ENCODE peak calls at places on chromosomes 1 and 21, in four cellular contexts. K is stimulated activated CD8-positive, alpha-beta memory T cell treated with anti-CD3 and anti-CD28 coated beads, Interleukin-2, amount 100 ng/mL, for 48 hours; F is H54; H is glomerular endothelial cell. S is an unnamed sample.

GRCh38 chr1:167563579-167564246 is 10.2 kb upstream of the CREG1 start:
- DNase-seq in F (no peak), K (no peak), H (no peak), S (no peak)

GRCh38 chr21:33434770-33435360 is 31.7 kb downstream of the IFNGR2 start:
- DNase-seq in F (peak), H (peak), K (no peak), S (peak)

GRCh38 chr1:54955359-54955758 is 25.1 kb upstream of the TMEM61 start:
- DNase-seq in F (no peak), K (no peak), H (peak), S (no peak)

GRCh38 chr1:226661965-226662364 is 77.1 kb downstream of the ITPKB start:
- DNase-seq in K (no peak), F (no peak), H (no peak), S (no peak)

GRCh38 chr1:230125633-230126528 is 58.8 kb downstream of the GALNT2 start:
- DNase-seq in K (peak), F (no peak), H (no peak), S (no peak)

GRCh38 chr1:111592389-111593361 is 26.9 kb upstream of the RAP1A start:
- DNase-seq in H (peak), K (peak), F (peak), S (peak)

GRCh38 chr1:2523891-2524609 is 2.3 kb downstream of the PANK4 start:
- DNase-seq in H (no peak), F (no peak), K (peak), S (no peak)

GRCh38 chr1:17531682-17532487 is 7.6 kb upstream of the ARHGEF10L start:
- DNase-seq in F (no peak), K (no peak), H (no peak), S (no peak)

GRCh38 chr1:116165572-116165971 is 54.4 kb downstream of the MAB21L3 start:
- DNase-seq in K (no peak), F (no peak), H (no peak), S (no peak)

GRCh38 chr1:15620155-15620545 is 2.9 kb downstream of the DDI2 start:
- DNase-seq in F (peak), K (no peak), H (no peak), S (no peak)

GRCh38 chr21:17660449-17660848 is 47.7 kb upstream of the BTG3 start:
- DNase-seq in F (no peak), K (no peak), H (no peak), S (no peak)

GRCh38 chr1:70101774-70102173 is 103.6 kb downstream of the LRRC40 start:
- DNase-seq in F (no peak), H (no peak), K (no peak), S (no peak)

GRCh38 chr21:17900281-17900989 is 81.3 kb upstream of the C21orf91 start:
- DNase-seq in K (no peak), F (no peak), H (no peak), S (no peak)

GRCh38 chr21:15222711-15223110 is 157.9 kb upstream of the NRIP1 start:
- DNase-seq in F (no peak), K (no peak), H (no peak), S (no peak)

GRCh38 chr21:30408782-30409494 is 13.1 kb downstream of the KRTAP13-1 start:
- DNase-seq in F (peak), K (no peak), H (no peak), S (no peak)

GRCh38 chr1:239722080-239722479 is 335.7 kb downstream of the CHRM3 start:
- DNase-seq in F (no peak), H (no peak), K (no peak), S (no peak)

GRCh38 chr1:225987491-225988316 is 11.4 kb downstream of the SDE2 start:
- DNase-seq in H (no peak), F (no peak), K (no peak), S (no peak)

GRCh38 chr1:246434335-246434734 is 72.7 kb downstream of the SMYD3 start:
- DNase-seq in F (no peak), H (no peak), K (no peak), S (no peak)

GRCh38 chr1:161044535-161044907 is 1.3 kb downstream of the USF1 start:
- DNase-seq in F (no peak), K (no peak), H (no peak), S (no peak)

GRCh38 chr1:37362569-37362968 is 111.8 kb upstream of the ZC3H12A start:
- DNase-seq in H (no peak), F (no peak), K (no peak), S (no peak)

GRCh38 chr1:195584870-195585624 is 1023.2 kb downstream of the KCNT2 start:
- DNase-seq in H (no peak), F (no peak), K (no peak), S (no peak)

GRCh38 chr1:116988248-116988647 is 13.3 kb upstream of the CD101 start:
- DNase-seq in F (no peak), K (no peak), H (no peak), S (no peak)

GRCh38 chr1:50980505-50980904 is 10.5 kb downstream of the CDKN2C start:
- DNase-seq in F (no peak), K (no peak), H (no peak), S (no peak)

GRCh38 chr1:54975709-54976108 is 4.7 kb upstream of the TMEM61 start:
- DNase-seq in F (no peak), H (no peak), K (no peak), S (no peak)

GRCh38 chr1:2098839-2099785 is 48.9 kb downstream of the PRKCZ start:
- DNase-seq in F (no peak), K (no peak), H (no peak), S (no peak)

GRCh38 chr21:17915976-17916375 is 96.8 kb upstream of the C21orf91 start:
- DNase-seq in H (no peak), K (no peak), F (no peak), S (no peak)

GRCh38 chr1:220281159-220281574 is 8.9 kb upstream of the RAB3GAP2 start:
- DNase-seq in H (no peak), F (no peak), K (no peak), S (no peak)

GRCh38 chr1:30476911-30477459 is 246.4 kb downstream of the MATN1 start:
- DNase-seq in K (no peak), F (no peak), H (no peak), S (no peak)

GRCh38 chr21:25910809-25911208 is 176.0 kb downstream of the GABPA start:
- DNase-seq in K (no peak), F (no peak), H (no peak), S (no peak)

GRCh38 chr1:85201340-85202091 is 700 bp upstream of the SYDE2 start:
- DNase-seq in H (no peak), F (peak), K (peak), S (peak)

GRCh38 chr1:105137543-105138444 is 1388.1 kb downstream of the AMY1C start:
- DNase-seq in H (no peak), K (no peak), F (peak), S (no peak)

GRCh38 chr1:154955039-154955717 is 721 bp downstream of the PBXIP1 start:
- DNase-seq in H (peak), K (peak), F (no peak), S (no peak)

GRCh38 chr1:193211539-193211938 is 25.1 kb upstream of the B3GALT2 start:
- DNase-seq in H (no peak), K (no peak), F (peak), S (no peak)

GRCh38 chr1:33641099-33641830 is 168.8 kb downstream of the ZSCAN20 start:
- DNase-seq in F (peak), H (no peak), K (no peak), S (no peak)

GRCh38 chr1:59903136-59903754 is 23.3 kb downstream of the CYP2J2 start:
- DNase-seq in H (no peak), K (no peak), F (no peak), S (peak)

GRCh38 chr1:219265026-219265515 is 91.4 kb downstream of the LYPLAL1 start:
- DNase-seq in K (no peak), H (no peak), F (no peak), S (no peak)

GRCh38 chr1:233656032-233656620 is 42.2 kb downstream of the KCNK1 start:
- DNase-seq in H (no peak), F (no peak), K (no peak), S (no peak)

GRCh38 chr21:17388226-17388625 is 124.6 kb upstream of the CXADR start:
- DNase-seq in K (no peak), H (no peak), F (no peak), S (no peak)